ENCODE peak calls at places on chromosomes 3 and 15, in ten cellular contexts. H is activated CD4-positive, alpha-beta memory T cell treated with anti-CD3 and anti-CD28 coated beads, Interleukin-2, amount 10 ng/mL, durations not matched to agents 7 days and 5 days; J is neuronal stem cell; I is A172; N is M059J; A is AG20443; B is neural progenitor cell; Y is stimulated activated CD4-positive, alpha-beta T cell treated with anti-CD3 and anti-CD28 coated beads, Interleukin-4, amount 100 ng/mL, for 24 hours; G is NCI-H1417 treated with DMSO at 0.1 percent for 48 hours; C is left ventricle myocardium inferior. W is an unnamed sample.

GRCh38 chr3:193052294-193052693 is 134.6 kb upstream of the MB21D2 start:
- DNase-seq in H (no peak), J (no peak), I (no peak), N (no peak), A (no peak), B (no peak), Y (no peak), G (no peak), C (no peak), W (no peak)

GRCh38 chr3:9884555-9885165 is 4.6 kb upstream of the CIDEC start:
- DNase-seq in H (no peak), J (no peak), I (peak), N (peak), A (peak), B (no peak), Y (no peak), G (no peak), C (no peak), W (peak)

GRCh38 chr3:113084777-113085176 is 94.0 kb downstream of the GTPBP8 start:
- DNase-seq in H (no peak), J (no peak), I (peak), N (peak), A (peak), B (no peak), Y (no peak), G (no peak), C (peak), W (peak)

GRCh38 chr3:150236683-150237082 is 171.4 kb upstream of the TSC22D2 start:
- DNase-seq in H (no peak), J (no peak), I (peak), N (peak), A (no peak), B (no peak), Y (no peak), G (no peak), C (no peak), W (no peak)

GRCh38 chr15:22968356-22968755 is 11.8 kb downstream of the CYFIP1 start:
- DNase-seq in H (no peak), J (no peak), I (peak), N (peak), A (peak), B (no peak), Y (no peak), G (no peak), C (no peak), W (no peak)

GRCh38 chr3:39419697-39420293 is 13.3 kb downstream of the RPSA start:
- DNase-seq in H (no peak), J (no peak), I (no peak), N (no peak), A (no peak), B (no peak), Y (no peak), G (no peak), C (no peak), W (no peak)

GRCh38 chr15:88255496-88256171 is 905 bp downstream of the NTRK3 start:
- DNase-seq in H (no peak), J (peak), I (no peak), N (peak), A (peak), B (peak), Y (no peak), G (no peak), C (no peak), W (no peak)

GRCh38 chr15:68652141-68652540 is 73.3 kb downstream of the CORO2B start:
- DNase-seq in H (no peak), J (no peak), I (peak), N (peak), A (no peak), B (peak), Y (no peak), G (no peak), C (peak), W (no peak)

GRCh38 chr3:1766384-1766783 is 332.3 kb upstream of the CNTN4 start:
- DNase-seq in H (no peak), J (no peak), I (no peak), N (no peak), A (no peak), B (no peak), Y (no peak), G (no peak), C (no peak), W (no peak)

GRCh38 chr3:5115506-5116162 is 6.5 kb upstream of the ARL8B start:
- DNase-seq in H (no peak), J (no peak), I (no peak), N (no peak), A (peak), B (no peak), Y (no peak), G (no peak), C (no peak), W (no peak)

GRCh38 chr3:122484985-122485384 is 29.8 kb downstream of the KPNA1 start:
- DNase-seq in H (no peak), J (no peak), I (peak), N (peak), A (no peak), B (no peak), Y (no peak), G (no peak), C (no peak), W (no peak)

GRCh38 chr3:184788751-184789150 is 23.2 kb upstream of the VPS8 start:
- DNase-seq in H (no peak), J (no peak), I (peak), N (peak), A (peak), B (no peak), Y (no peak), G (no peak), C (no peak), W (no peak)

GRCh38 chr15:39582977-39583585 is 2.2 kb downstream of the THBS1 start:
- DNase-seq in H (no peak), J (no peak), I (no peak), N (peak), A (no peak), B (no peak), Y (no peak), G (no peak), C (no peak), W (no peak)

GRCh38 chr15:101115887-101116680 is 135.8 kb downstream of the CHSY1 start:
- DNase-seq in H (no peak), J (no peak), I (no peak), N (no peak), A (peak), B (no peak), Y (no peak), G (no peak), C (peak), W (no peak)

GRCh38 chr3:141218204-141218603 is 13.4 kb upstream of the PXYLP1 start:
- DNase-seq in H (no peak), J (no peak), I (no peak), N (no peak), A (no peak), B (no peak), Y (no peak), G (no peak), C (no peak), W (no peak)

GRCh38 chr3:60277376-60277800 is 973.9 kb downstream of the FHIT start:
- DNase-seq in H (no peak), J (no peak), I (peak), N (peak), A (no peak), B (no peak), Y (no peak), G (no peak), C (no peak), W (no peak)

GRCh38 chr3:193836918-193837317 is 243.9 kb downstream of the OPA1 start:
- DNase-seq in H (no peak), J (no peak), I (no peak), N (no peak), A (no peak), B (no peak), Y (no peak), G (no peak), C (no peak), W (no peak)

GRCh38 chr3:4981688-4982494 is 2.7 kb downstream of the BHLHE40 start:
- DNase-seq in H (no peak), J (no peak), I (peak), N (peak), A (no peak), B (no peak), Y (no peak), G (no peak), C (no peak), W (peak)

GRCh38 chr3:114417682-114418081 is 123.9 kb downstream of the TIGIT start:
- DNase-seq in H (no peak), J (no peak), I (no peak), N (no peak), A (no peak), B (no peak), Y (no peak), G (no peak), C (no peak), W (no peak)

GRCh38 chr15:85414495-85414894 is 34.1 kb downstream of the AKAP13 start:
- DNase-seq in H (no peak), J (no peak), I (no peak), N (peak), A (no peak), B (no peak), Y (no peak), G (no peak), C (no peak), W (no peak)

GRCh38 chr3:42369304-42369703 is 41.1 kb downstream of the LYZL4 start:
- DNase-seq in H (no peak), J (peak), I (no peak), N (peak), A (no peak), B (peak), Y (no peak), G (no peak), C (no peak), W (no peak)

GRCh38 chr15:73809728-73810501 is 56.8 kb upstream of the INSYN1 start:
- DNase-seq in H (no peak), J (no peak), I (peak), N (peak), A (peak), B (no peak), Y (no peak), G (peak), C (no peak), W (no peak)

GRCh38 chr15:96974761-96975160 is 644.3 kb downstream of the NR2F2 start:
- DNase-seq in H (no peak), J (no peak), I (peak), N (peak), A (no peak), B (no peak), Y (no peak), G (no peak), C (no peak), W (no peak)

GRCh38 chr3:169147246-169148008 is 516.1 kb downstream of the MECOM start:
- DNase-seq in H (peak), J (peak), I (peak), N (peak), A (peak), B (peak), Y (no peak), G (peak), C (peak), W (no peak)

GRCh38 chr3:61057491-61057890 is 193.8 kb downstream of the FHIT start:
- DNase-seq in H (no peak), J (no peak), I (no peak), N (no peak), A (no peak), B (no peak), Y (no peak), G (no peak), C (no peak), W (no peak)

GRCh38 chr15:65363766-65364165 is 14.0 kb downstream of the IGDCC3 start:
- DNase-seq in H (no peak), J (no peak), I (no peak), N (no peak), A (no peak), B (no peak), Y (no peak), G (no peak), C (no peak), W (no peak)

GRCh38 chr15:38054488-38054887 is 120.0 kb downstream of the TMCO5A start:
- DNase-seq in H (no peak), J (no peak), I (peak), N (peak), A (peak), B (no peak), Y (no peak), G (no peak), C (no peak), W (no peak)

GRCh38 chr3:48504051-48504946 is at the start of gene SHISA5:
- DNase-seq in H (peak), J (peak), I (peak), N (peak), A (peak), B (peak), Y (peak), G (no peak), C (peak), W (no peak)

GRCh38 chr15:67103869-67104268 is 38.5 kb downstream of the SMAD3 start:
- DNase-seq in H (peak), J (no peak), I (no peak), N (no peak), A (no peak), B (no peak), Y (no peak), G (no peak), C (no peak), W (no peak)

GRCh38 chr3:16084887-16085286 is 89.6 kb upstream of the GALNT15 start:
- DNase-seq in H (no peak), J (no peak), I (no peak), N (peak), A (no peak), B (no peak), Y (no peak), G (no peak), C (no peak), W (no peak)

W was measured in HS-5.